ENCODE peak calls at places on chromosomes 6 and 20, in four cellular contexts. One of them, this sample, is unnamed.

GRCh38 chr6:37713529-37714119 is 15.9 kb upstream of the MDGA1 start:
- DNase-seq in uterus: no peak
- DNase-seq in ascending aorta: no peak
- DNase-seq in ovary: no peak
- DNase-seq in this sample: no peak

GRCh38 chr6:82408952-82409421 is 45.4 kb downstream of the TPBG start:
- DNase-seq in ovary: no peak
- DNase-seq in uterus: no peak
- DNase-seq in ascending aorta: no peak
- DNase-seq in this sample: no peak

GRCh38 chr6:34528996-34529664 is 27.0 kb downstream of the SPDEF start:
- DNase-seq in uterus: no peak
- DNase-seq in ascending aorta: no peak
- DNase-seq in ovary: no peak
- DNase-seq in this sample: no peak

GRCh38 chr20:23022849-23023248 is 12.3 kb upstream of the SSTR4 start:
- DNase-seq in uterus: no peak
- DNase-seq in ovary: no peak
- DNase-seq in ascending aorta: no peak
- DNase-seq in this sample: no peak

GRCh38 chr6:81215092-81215432 is 537.4 kb downstream of the TENT5A start:
- DNase-seq in ovary: no peak
- DNase-seq in ascending aorta: no peak
- DNase-seq in uterus: no peak
- DNase-seq in this sample: no peak

GRCh38 chr6:107561325-107561724 is 71.4 kb downstream of the SOBP start:
- DNase-seq in uterus: peak
- DNase-seq in ascending aorta: peak
- DNase-seq in ovary: peak
- DNase-seq in this sample: peak

GRCh38 chr20:20440473-20440872 is 72.6 kb downstream of the INSM1 start:
- DNase-seq in ascending aorta: no peak
- DNase-seq in uterus: no peak
- DNase-seq in ovary: no peak
- DNase-seq in this sample: no peak

GRCh38 chr6:54515013-54515412 is 206.8 kb downstream of the TINAG start:
- DNase-seq in ovary: no peak
- DNase-seq in uterus: no peak
- DNase-seq in ascending aorta: no peak
- DNase-seq in this sample: no peak

GRCh38 chr6:21856096-21856825 is 262.7 kb downstream of the SOX4 start:
- DNase-seq in uterus: no peak
- DNase-seq in ovary: no peak
- DNase-seq in ascending aorta: no peak
- DNase-seq in this sample: no peak

GRCh38 chr6:138569554-138569953 is 70.3 kb upstream of the NHSL1 start:
- DNase-seq in ascending aorta: no peak
- DNase-seq in uterus: no peak
- DNase-seq in ovary: no peak
- DNase-seq in this sample: no peak

GRCh38 chr6:47478233-47479155 is 905 bp downstream of the CD2AP start:
- DNase-seq in uterus: no peak
- DNase-seq in ascending aorta: peak
- DNase-seq in ovary: no peak
- DNase-seq in this sample: no peak

GRCh38 chr20:39057911-39058310 is 95.8 kb downstream of the DHX35 start:
- DNase-seq in ovary: no peak
- DNase-seq in ascending aorta: no peak
- DNase-seq in uterus: no peak
- DNase-seq in this sample: no peak

DNA sequence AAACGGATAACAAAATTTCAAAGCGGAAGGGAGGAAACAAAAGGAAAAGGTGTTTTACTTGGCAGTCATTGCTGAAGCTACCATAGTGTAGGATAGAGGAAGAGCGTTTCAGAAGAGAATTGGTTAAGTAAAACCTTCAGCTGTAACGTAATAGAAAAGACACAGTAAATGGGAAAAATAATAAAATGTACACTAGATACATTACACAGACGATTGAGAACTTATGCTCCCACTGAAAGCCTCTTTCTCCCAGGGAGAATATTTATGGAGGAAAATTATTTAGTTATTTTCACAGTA is 90.8 kb upstream of the PRDM1 start:
- DNase-seq in ovary: no peak
- DNase-seq in ascending aorta: no peak
- DNase-seq in uterus: no peak
- DNase-seq in this sample: no peak
- H3K4me3 ChIP-seq in ovary: peak
- H3K4me3 ChIP-seq in ascending aorta: peak
- H3K4me3 ChIP-seq in uterus: peak
- H3K4me3 ChIP-seq in this sample: no peak

GRCh38 chr6:170151235-170152110 is 139.4 kb downstream of the DLL1 start:
- DNase-seq in ovary: peak
- DNase-seq in uterus: peak
- DNase-seq in ascending aorta: no peak
- DNase-seq in this sample: no peak
- H3K27ac ChIP-seq in ovary: no peak
- H3K27ac ChIP-seq in uterus: peak
- H3K27ac ChIP-seq in ascending aorta: peak
- H3K27ac ChIP-seq in this sample: peak

GRCh38 chr6:39791850-39792500 is at the start of gene DAAM2:
- DNase-seq in ovary: peak
- DNase-seq in ascending aorta: peak
- DNase-seq in uterus: peak
- DNase-seq in this sample: no peak
- TF ChIP-seq CTCF in ovary: peak
- TF ChIP-seq CTCF in ascending aorta: peak
- TF ChIP-seq CTCF in uterus: no peak
- TF ChIP-seq CTCF in this sample: no peak

GRCh38 chr6:11217360-11218076 is 14.9 kb downstream of the NEDD9 start:
- DNase-seq in ovary: no peak
- DNase-seq in uterus: no peak
- DNase-seq in ascending aorta: no peak
- DNase-seq in this sample: no peak
- H3K4me3 ChIP-seq in ovary: no peak
- H3K4me3 ChIP-seq in uterus: no peak
- H3K4me3 ChIP-seq in ascending aorta: peak
- H3K4me3 ChIP-seq in this sample: no peak

This sample was measured in coronary artery.